ENCODE peak calls at places on chromosomes 4 and X, in six cellular contexts. C is stimulated activated CD8-positive, alpha-beta memory T cell treated with anti-CD3 and anti-CD28 coated beads, Interleukin-15, amount 100 ng/mL, for 48 hours; H is small intestine; D is activated T-cell treated with anti-CD3 and anti-CD28 coated beads for 24 hours; I is AG10803; E is naive thymus-derived CD8-positive, alpha-beta T cell. Z is an unnamed sample.
A peak's percentile ranks its signal among the peaks of the same experiment; 100 is the strongest.

GRCh38 chr4:182286936-182287335 is 43.7 kb downstream of the TENM3 start:
- DNase-seq in I (no peak), E (no peak), H (no peak), C (no peak), D (no peak), Z (no peak)

GRCh38 chr4:158193171-158193749 is 17.0 kb upstream of the TMEM144 start:
- DNase-seq in H (peak; percentile 58), E (no peak), C (no peak), D (no peak), I (peak; percentile 20), Z (peak; percentile 45)

GRCh38 chrX:43974736-43975135 is 1.5 kb upstream of the NDP start:
- DNase-seq in D (no peak), E (no peak), H (no peak), C (no peak), I (no peak), Z (no peak)

GRCh38 chr4:15771419-15772058 is 6.6 kb upstream of the CD38 start:
- DNase-seq in D (no peak), H (no peak), C (no peak), I (no peak), E (no peak), Z (no peak)

GRCh38 chr4:53914313-53915016 is 149.9 kb downstream of the CHIC2 start:
- DNase-seq in H (no peak), I (peak; percentile 85), E (no peak), C (peak; percentile 43), D (no peak), Z (peak; percentile 38)

GRCh38 chr4:140871368-140871767 is 115.2 kb upstream of the TBC1D9 start:
- DNase-seq in H (no peak), E (no peak), I (no peak), D (no peak), C (no peak), Z (no peak)

GRCh38 chrX:53398216-53398615 is 24.2 kb downstream of the SMC1A start:
- DNase-seq in H (no peak), I (no peak), C (no peak), E (no peak), D (no peak), Z (no peak)

GRCh38 chr4:156634612-156635011 is 337.0 kb downstream of the PDGFC start:
- DNase-seq in E (no peak), C (no peak), I (no peak), H (no peak), D (no peak), Z (no peak)

GRCh38 chr4:1004071-1004418 is 7.4 kb upstream of the FGFRL1 start:
- DNase-seq in I (no peak), C (no peak), E (no peak), D (no peak), H (no peak), Z (no peak)

GRCh38 chr4:181870326-181870725 is 372.9 kb upstream of the TENM3 start:
- DNase-seq in I (peak; percentile 8), H (no peak), D (no peak), E (no peak), C (no peak), Z (no peak)

GRCh38 chrX:66602381-66602938 is 36.4 kb downstream of the EDA2R start:
- DNase-seq in I (no peak), C (no peak), E (no peak), D (no peak), H (no peak), Z (no peak)

GRCh38 chr4:155768370-155768769 is 9.5 kb downstream of the GUCY1B1 start:
- DNase-seq in E (no peak), D (no peak), I (no peak), H (no peak), C (no peak), Z (no peak)

GRCh38 chr4:165006457-165006856 is 25.3 kb upstream of the TRIM60 start:
- DNase-seq in E (no peak), H (no peak), D (no peak), I (no peak), C (no peak), Z (no peak)

GRCh38 chr4:144518181-144518895 is 127.6 kb upstream of the HHIP start:
- DNase-seq in E (no peak), H (no peak), I (no peak), C (no peak), D (no peak), Z (no peak)

GRCh38 chrX:44088755-44089154 is 115.6 kb upstream of the NDP start:
- DNase-seq in C (no peak), I (peak; percentile 18), E (no peak), H (no peak), D (no peak), Z (no peak)

GRCh38 chrX:153573999-153574398 is 24.9 kb downstream of the CCNQ start:
- DNase-seq in C (no peak), H (no peak), I (no peak), E (no peak), D (no peak), Z (no peak)

GRCh38 chrX:154370300-154370881 is 4.0 kb downstream of the FLNA start:
- DNase-seq in H (no peak), C (no peak), D (no peak), I (no peak), E (no peak), Z (peak; percentile 42)

GRCh38 chrX:46662188-46662587 is 88.6 kb downstream of the CHST7 start:
- DNase-seq in H (no peak), I (no peak), D (no peak), C (no peak), E (no peak), Z (no peak)

GRCh38 chrX:17692709-17693346 is 44.5 kb upstream of the SCML1 start:
- DNase-seq in D (no peak), E (no peak), H (no peak), I (peak; percentile 46), C (no peak), Z (no peak)

GRCh38 chr4:183987987-183988392 is 82.9 kb downstream of the STOX2 start:
- DNase-seq in H (peak; percentile 76), E (no peak), I (peak; percentile 79), D (no peak), C (no peak), Z (no peak)

GRCh38 chrX:34586936-34587335 is 70.1 kb downstream of the TMEM47 start:
- DNase-seq in I (no peak), C (no peak), H (no peak), E (no peak), D (no peak), Z (peak; percentile 44)

Z was measured in dermis microvascular lymphatic vessel endothelial cell.